ENCODE peak calls at places on chromosomes 11 and 22, in nine cellular contexts. R is kidney, A is GM12864, J is cardiac fibroblast, P is mucosa of descending colon, Z is lung, K is heart right ventricle, T is endothelial cell, S is foreskin keratinocyte. F is an unnamed sample.

GRCh38 chr11:2576116-2576515 is 123.7 kb downstream of the KCNQ1OT1 start:
- DNase-seq in R (peak), A (no peak), J (no peak), P (peak), Z (no peak), K (peak), T (no peak), S (no peak), F (no peak)

GRCh38 chr11:126352934-126353801 is 2.3 kb upstream of the ST3GAL4 start:
- DNase-seq in R (no peak), A (no peak), J (no peak), P (no peak), Z (no peak), K (no peak), T (no peak), S (peak), F (no peak)

GRCh38 chr11:111926505-111927391 is 8.0 kb downstream of the C11orf52 start:
- DNase-seq in R (peak), A (peak), J (peak), P (peak), Z (peak), K (peak), T (peak), S (peak), F (peak)

GRCh38 chr11:107834995-107835394 is 23.6 kb downstream of the SLC35F2 start:
- DNase-seq in R (no peak), A (no peak), J (no peak), P (no peak), Z (no peak), K (no peak), T (no peak), S (no peak), F (no peak)

GRCh38 chr11:3195251-3196160 is 23.1 kb downstream of the MRGPRG start:
- DNase-seq in R (no peak), A (no peak), J (peak), P (no peak), Z (no peak), K (no peak), T (no peak), S (no peak), F (no peak)

GRCh38 chr11:63510360-63511130 is 4.7 kb downstream of the LGALS12 start:
- DNase-seq in R (no peak), A (no peak), J (peak), P (no peak), Z (no peak), K (no peak), T (no peak), S (no peak), F (no peak)

GRCh38 chr11:119196833-119197483 is 9.2 kb upstream of the CBL start:
- DNase-seq in R (peak), A (peak), J (peak), P (no peak), Z (peak), K (no peak), T (peak), S (peak), F (no peak)

GRCh38 chr22:24157783-24158170 is 23.5 kb upstream of the SUSD2 start:
- DNase-seq in R (no peak), A (no peak), J (peak), P (no peak), Z (no peak), K (no peak), T (no peak), S (no peak), F (no peak)

GRCh38 chr11:84564180-84564866 is 1062.8 kb downstream of the DLG2 start:
- DNase-seq in R (no peak), A (no peak), J (peak), P (peak), Z (no peak), K (no peak), T (peak), S (peak), F (no peak)

GRCh38 chr11:9574806-9575530 is 1.5 kb downstream of the WEE1 start:
- DNase-seq in R (no peak), A (no peak), J (peak), P (peak), Z (peak), K (peak), T (peak), S (peak), F (no peak)

GRCh38 chr22:25837288-25837900 is 95.4 kb downstream of the MYO18B start:
- DNase-seq in R (no peak), A (no peak), J (no peak), P (no peak), Z (no peak), K (no peak), T (no peak), S (no peak), F (no peak)

GRCh38 chr22:47392054-47392347 is 629.6 kb downstream of the TBC1D22A start:
- DNase-seq in R (no peak), A (no peak), J (no peak), P (no peak), Z (no peak), K (no peak), T (no peak), S (no peak), F (no peak)

GRCh38 chr11:112844530-112844929 is 116.7 kb upstream of the NCAM1 start:
- DNase-seq in R (no peak), A (no peak), J (no peak), P (no peak), Z (no peak), K (peak), T (no peak), S (no peak), F (peak)

GRCh38 chr11:58845342-58845741 is 838 bp upstream of the GLYATL2 start:
- DNase-seq in R (no peak), A (no peak), J (no peak), P (no peak), Z (no peak), K (no peak), T (no peak), S (no peak), F (no peak)

GRCh38 chr11:57224537-57224936 is 12.5 kb downstream of the APLNR start:
- DNase-seq in R (no peak), A (no peak), J (no peak), P (no peak), Z (no peak), K (no peak), T (no peak), S (peak), F (no peak)

GRCh38 chr11:128767518-128767917 is 73.6 kb downstream of the FLI1 start:
- DNase-seq in R (no peak), A (no peak), J (no peak), P (no peak), Z (no peak), K (no peak), T (no peak), S (no peak), F (no peak)

GRCh38 chr11:95697614-95698408 is 91.8 kb downstream of the FAM76B start:
- DNase-seq in R (no peak), A (no peak), J (peak), P (no peak), Z (no peak), K (no peak), T (no peak), S (no peak), F (no peak)

GRCh38 chr22:38513063-38513462 is 7.0 kb upstream of the DDX17 start:
- DNase-seq in R (no peak), A (no peak), J (no peak), P (peak), Z (no peak), K (no peak), T (peak), S (no peak), F (no peak)

GRCh38 chr11:55481416-55481815 is 72.9 kb upstream of the OR4C15 start:
- DNase-seq in R (no peak), A (no peak), J (no peak), P (no peak), Z (no peak), K (no peak), T (no peak), S (no peak), F (no peak)

GRCh38 chr11:74949748-74950127 is 672 bp downstream of the SPCS2 start:
- DNase-seq in R (no peak), A (no peak), J (peak), P (no peak), Z (no peak), K (no peak), T (no peak), S (no peak), F (no peak)

GRCh38 chr11:60396382-60396781 is at the start of gene MS4A14:
- DNase-seq in R (no peak), A (no peak), J (no peak), P (no peak), Z (no peak), K (no peak), T (no peak), S (no peak), F (no peak)

GRCh38 chr11:58963551-58964075 is 24.3 kb downstream of the GLYATL1 start:
- DNase-seq in R (no peak), A (no peak), J (peak), P (no peak), Z (no peak), K (no peak), T (no peak), S (peak), F (no peak)

GRCh38 chr22:27317961-27318360 is 483.6 kb downstream of the MN1 start:
- DNase-seq in R (no peak), A (no peak), J (no peak), P (peak), Z (no peak), K (no peak), T (no peak), S (peak), F (no peak)

GRCh38 chr22:39994046-39994565 is 648 bp upstream of the FAM83F start:
- DNase-seq in R (peak), A (no peak), J (no peak), P (no peak), Z (no peak), K (no peak), T (no peak), S (peak), F (no peak)

DNA sequence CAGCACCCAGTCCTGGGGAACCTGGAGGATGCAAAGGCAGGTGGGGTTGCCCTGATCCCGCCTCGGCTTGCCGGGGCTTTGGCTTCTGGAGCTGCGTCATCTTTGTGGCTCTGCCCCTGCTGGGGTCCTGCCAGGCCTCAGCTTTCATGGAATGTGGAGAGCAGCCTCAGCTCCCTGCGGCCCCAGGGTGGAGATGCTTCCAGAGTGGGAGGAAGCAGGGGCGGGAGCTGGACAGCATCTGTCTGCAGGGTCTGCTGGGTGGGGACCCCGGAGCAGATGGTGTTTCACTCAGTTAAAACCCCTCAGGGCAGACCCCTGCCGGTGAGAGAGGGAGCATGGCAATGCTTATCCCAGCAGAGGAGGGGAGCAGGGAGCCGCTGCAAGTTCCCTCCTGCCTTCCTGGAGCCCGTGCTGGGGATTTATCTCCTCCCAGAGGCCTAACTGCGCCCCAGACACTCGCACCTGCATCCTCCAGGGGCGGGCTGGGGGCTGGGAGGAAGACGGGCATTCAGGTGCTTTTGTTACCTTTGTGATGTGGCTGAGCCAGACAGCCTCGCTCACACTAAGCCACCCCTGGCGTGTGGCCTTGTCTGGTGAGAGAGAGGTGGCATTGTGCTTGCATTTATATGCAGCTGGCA is 15.7 kb downstream of the GRIK4 start:
- DNase-seq in R (peak), A (no peak), J (peak), P (no peak), Z (no peak), K (no peak), T (no peak), S (no peak), F (no peak)
- TF ChIP-seq CTCF in R (no peak), A (no peak), J (no peak), P (no peak), Z (no peak), K (no peak), T (no peak), S (peak), F (peak)

GRCh38 chr22:31870890-31871289 is 73.4 kb upstream of the YWHAH start:
- DNase-seq in R (no peak), A (no peak), J (peak), P (no peak), Z (no peak), K (no peak), T (no peak), S (peak), F (no peak)

GRCh38 chr22:31874821-31875220 is 69.5 kb upstream of the YWHAH start:
- DNase-seq in R (no peak), A (no peak), J (no peak), P (no peak), Z (no peak), K (no peak), T (no peak), S (no peak), F (no peak)

GRCh38 chr22:31876156-31877035 is 67.9 kb upstream of the YWHAH start:
- DNase-seq in R (no peak), A (no peak), J (no peak), P (no peak), Z (no peak), K (no peak), T (no peak), S (peak), F (no peak)

GRCh38 chr22:31871475-31871874 is 72.9 kb upstream of the YWHAH start:
- DNase-seq in R (no peak), A (no peak), J (no peak), P (no peak), Z (no peak), K (no peak), T (no peak), S (no peak), F (no peak)

DNA sequence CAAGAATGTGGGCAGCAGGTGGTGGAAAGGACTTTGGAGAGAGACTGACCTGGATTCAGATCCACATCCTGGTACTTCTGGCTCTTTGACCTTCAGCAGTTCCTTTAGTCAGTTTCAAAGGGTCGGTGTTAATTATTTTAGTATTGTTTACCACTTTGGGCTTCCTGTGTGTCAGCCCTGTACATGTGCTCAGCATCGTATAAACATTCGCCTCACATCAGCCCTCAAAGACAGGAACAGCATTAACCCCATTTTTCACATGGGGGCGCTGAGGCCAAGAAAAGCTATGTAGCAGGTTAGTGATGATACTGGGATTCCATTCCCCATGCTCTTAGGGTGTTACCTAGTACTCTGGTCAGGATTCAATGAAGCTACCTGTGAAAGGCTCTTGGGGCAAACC is 72.1 kb upstream of the YWHAH start:
- DNase-seq in R (no peak), A (no peak), J (peak), P (no peak), Z (no peak), K (no peak), T (peak), S (no peak), F (no peak)
- TF ChIP-seq CTCF in R (no peak), A (peak), J (no peak), P (no peak), Z (peak), K (no peak), T (no peak), S (peak), F (peak)

DNA sequence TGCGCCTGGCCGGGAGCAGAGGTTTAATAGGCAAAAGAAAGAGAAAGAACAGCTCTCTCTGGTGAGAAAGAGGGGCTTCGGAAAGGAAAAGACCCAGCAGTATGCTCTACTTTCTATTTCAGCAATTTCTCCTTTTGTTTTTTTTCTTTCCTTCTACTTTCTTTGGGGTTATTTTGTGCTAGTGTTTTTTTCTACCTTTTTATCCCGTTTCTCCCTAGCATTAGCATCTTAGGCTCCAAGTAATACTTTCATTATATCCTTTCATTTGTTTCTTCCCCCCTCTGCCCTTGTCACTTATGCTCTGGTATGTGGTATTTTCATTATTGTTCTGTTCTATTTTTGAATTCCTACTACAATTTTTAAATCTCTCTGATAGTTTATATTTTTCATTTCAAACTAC is 4.5 kb downstream of the SNU13 start:
- DNase-seq in R (no peak), A (no peak), J (no peak), P (no peak), Z (no peak), K (no peak), T (no peak), S (no peak), F (no peak)
- TF ChIP-seq CTCF in R (no peak), A (no peak), J (no peak), P (no peak), Z (no peak), K (no peak), T (no peak), S (no peak), F (no peak)

DNA sequence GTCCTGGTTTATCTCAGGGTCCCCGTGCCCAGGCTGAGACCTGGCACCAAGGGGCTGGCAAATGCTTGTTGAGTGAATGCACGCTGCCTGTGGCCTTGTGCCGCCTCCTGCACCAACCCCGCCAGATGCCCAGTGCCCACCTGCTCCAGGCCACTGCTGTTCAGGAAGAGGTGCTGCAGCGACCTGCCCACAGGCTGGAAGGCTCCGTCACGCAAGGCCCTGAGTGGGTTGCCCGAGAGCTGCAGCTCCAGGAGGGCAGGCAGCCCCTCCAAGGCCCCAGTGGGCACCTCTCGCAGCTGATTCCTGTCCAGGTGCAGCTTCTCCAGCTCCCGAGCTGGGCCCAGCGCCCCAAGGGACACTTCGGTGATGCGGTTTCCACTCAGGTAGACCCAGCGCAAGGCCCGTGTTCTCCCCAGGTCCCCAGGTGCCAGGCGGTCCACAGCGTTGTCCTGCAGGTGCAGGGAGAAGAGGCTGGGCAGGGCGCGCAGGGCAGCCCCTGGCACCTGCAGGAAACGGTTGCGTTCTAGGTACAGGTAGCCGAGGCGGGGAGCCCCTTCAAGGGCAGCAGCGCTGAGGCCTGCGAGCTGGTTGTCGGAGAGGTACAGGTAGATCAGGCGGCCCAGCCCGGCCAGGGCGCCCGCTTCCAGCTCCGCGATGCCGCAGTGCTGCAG is 3.6 kb downstream of the CHADL start:
- DNase-seq in R (no peak), A (no peak), J (no peak), P (no peak), Z (no peak), K (no peak), T (no peak), S (no peak), F (no peak)
- TF ChIP-seq CTCF in R (no peak), A (no peak), J (no peak), P (no peak), Z (no peak), K (no peak), T (peak), S (no peak), F (no peak)